ENCODE peak calls at places on chromosomes 6 and 20, in four cellular contexts. One of them, this sample, is unnamed.

GRCh38 chr20:11799131-11799800 is 118.4 kb upstream of the BTBD3 start:
- DNase-seq in IMR-90: no peak
- DNase-seq in H9: no peak
- DNase-seq in trophoblast cell: no peak
- DNase-seq in this sample: no peak

GRCh38 chr6:1526689-1527088 is 83.0 kb upstream of the FOXC1 start:
- DNase-seq in H9: no peak
- DNase-seq in trophoblast cell: no peak
- DNase-seq in IMR-90: no peak
- DNase-seq in this sample: no peak

GRCh38 chr6:108689279-108690161 is 128.8 kb downstream of the FOXO3 start:
- DNase-seq in IMR-90: peak; percentile 94
- DNase-seq in trophoblast cell: peak; percentile 79
- DNase-seq in H9: no peak
- DNase-seq in this sample: peak; percentile 83

GRCh38 chr6:25973923-25974555 is 11.4 kb downstream of the TRIM38 start:
- DNase-seq in trophoblast cell: no peak
- DNase-seq in H9: no peak
- DNase-seq in IMR-90: no peak
- DNase-seq in this sample: no peak

GRCh38 chr6:10954590-10955010 is 67.7 kb downstream of the SYCP2L start:
- DNase-seq in trophoblast cell: peak; percentile 84
- DNase-seq in IMR-90: peak; percentile 77
- DNase-seq in H9: peak; percentile 90
- DNase-seq in this sample: peak; percentile 75

GRCh38 chr6:34490390-34491090 is 24.7 kb downstream of the PACSIN1 start:
- DNase-seq in H9: peak; percentile 58
- DNase-seq in trophoblast cell: no peak
- DNase-seq in IMR-90: no peak
- DNase-seq in this sample: peak; percentile 5

GRCh38 chr6:115783402-115784061 is 277.2 kb downstream of the FRK start:
- DNase-seq in trophoblast cell: no peak
- DNase-seq in H9: no peak
- DNase-seq in IMR-90: no peak
- DNase-seq in this sample: no peak

GRCh38 chr20:33689973-33690372 is 3.8 kb upstream of the E2F1 start:
- DNase-seq in IMR-90: peak; percentile 66
- DNase-seq in trophoblast cell: no peak
- DNase-seq in H9: no peak
- DNase-seq in this sample: peak; percentile 91

GRCh38 chr20:58246346-58246745 is 17.9 kb upstream of the ANKRD60 start:
- DNase-seq in H9: peak; percentile 56
- DNase-seq in trophoblast cell: peak; percentile 21
- DNase-seq in IMR-90: no peak
- DNase-seq in this sample: peak; percentile 34

GRCh38 chr20:64110411-64111068 is 3.2 kb upstream of the NPBWR2 start:
- DNase-seq in IMR-90: no peak
- DNase-seq in trophoblast cell: no peak
- DNase-seq in H9: no peak
- DNase-seq in this sample: no peak

GRCh38 chr6:37607949-37608348 is 89.7 kb downstream of the MDGA1 start:
- DNase-seq in H9: no peak
- DNase-seq in IMR-90: peak; percentile 57
- DNase-seq in trophoblast cell: no peak
- DNase-seq in this sample: peak; percentile 44

GRCh38 chr6:119349341-119350201 is at the start of gene MAN1A1:
- DNase-seq in H9: peak; percentile 88
- DNase-seq in IMR-90: peak; percentile 66
- DNase-seq in trophoblast cell: peak; percentile 85
- DNase-seq in this sample: peak; percentile 83

GRCh38 chr20:19074828-19075516 is 137.5 kb upstream of the SLC24A3 start:
- DNase-seq in H9: no peak
- DNase-seq in IMR-90: no peak
- DNase-seq in trophoblast cell: no peak
- DNase-seq in this sample: no peak

DNA sequence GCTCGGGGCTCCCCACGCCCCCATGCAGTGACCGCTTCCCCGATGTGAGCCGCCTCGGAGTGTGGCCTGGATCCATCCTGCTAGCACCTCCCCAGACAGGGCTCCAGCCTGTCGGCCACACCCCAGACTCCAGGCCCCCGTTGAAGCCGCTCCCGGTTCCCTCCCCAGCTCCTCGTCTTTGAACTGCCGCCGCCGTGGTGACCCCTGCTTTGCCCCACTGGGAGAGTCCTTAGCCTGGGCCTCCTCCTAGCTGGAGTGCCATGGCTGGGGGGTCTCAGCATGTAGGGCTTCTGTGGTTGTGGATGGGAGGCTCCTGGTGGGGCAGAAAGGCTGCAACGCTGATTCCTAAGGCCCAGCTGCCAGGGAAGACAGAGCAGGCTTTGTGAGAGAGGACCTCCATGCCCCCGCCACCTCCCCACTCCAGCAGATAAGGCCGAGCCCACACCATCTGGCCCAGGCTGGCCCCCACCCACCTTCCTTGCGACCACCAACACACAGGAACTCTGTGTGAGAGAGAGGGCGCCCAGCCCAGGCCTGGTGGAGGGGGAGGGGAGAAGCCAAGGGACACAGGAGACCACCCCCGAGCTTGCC is 11.4 kb downstream of the FOXS1 start:
- DNase-seq in IMR-90: no peak
- DNase-seq in H9: no peak
- DNase-seq in trophoblast cell: no peak
- DNase-seq in this sample: no peak
- H2AK5ac ChIP-seq in IMR-90: no peak overlapping the region
- H2AK5ac ChIP-seq in H9: no peak overlapping the region
- H2AK5ac ChIP-seq in trophoblast cell: no peak overlapping the region
- H2AK5ac ChIP-seq in this sample: peak overlapping the region; percentile 23

GRCh38 chr6:54893818-54894217 is 47.2 kb downstream of the FAM83B start:
- DNase-seq in trophoblast cell: no peak
- DNase-seq in H9: no peak
- DNase-seq in IMR-90: no peak
- DNase-seq in this sample: no peak

GRCh38 chr6:54899986-54900385 is 53.4 kb downstream of the FAM83B start:
- DNase-seq in IMR-90: no peak
- DNase-seq in H9: no peak
- DNase-seq in trophoblast cell: no peak
- DNase-seq in this sample: no peak

GRCh38 chr6:54899442-54899841 is 52.9 kb downstream of the FAM83B start:
- DNase-seq in H9: no peak
- DNase-seq in trophoblast cell: no peak
- DNase-seq in IMR-90: no peak
- DNase-seq in this sample: no peak

GRCh38 chr6:54896302-54896701 is 49.7 kb downstream of the FAM83B start:
- DNase-seq in H9: no peak
- DNase-seq in IMR-90: no peak
- DNase-seq in trophoblast cell: no peak
- DNase-seq in this sample: no peak

DNA sequence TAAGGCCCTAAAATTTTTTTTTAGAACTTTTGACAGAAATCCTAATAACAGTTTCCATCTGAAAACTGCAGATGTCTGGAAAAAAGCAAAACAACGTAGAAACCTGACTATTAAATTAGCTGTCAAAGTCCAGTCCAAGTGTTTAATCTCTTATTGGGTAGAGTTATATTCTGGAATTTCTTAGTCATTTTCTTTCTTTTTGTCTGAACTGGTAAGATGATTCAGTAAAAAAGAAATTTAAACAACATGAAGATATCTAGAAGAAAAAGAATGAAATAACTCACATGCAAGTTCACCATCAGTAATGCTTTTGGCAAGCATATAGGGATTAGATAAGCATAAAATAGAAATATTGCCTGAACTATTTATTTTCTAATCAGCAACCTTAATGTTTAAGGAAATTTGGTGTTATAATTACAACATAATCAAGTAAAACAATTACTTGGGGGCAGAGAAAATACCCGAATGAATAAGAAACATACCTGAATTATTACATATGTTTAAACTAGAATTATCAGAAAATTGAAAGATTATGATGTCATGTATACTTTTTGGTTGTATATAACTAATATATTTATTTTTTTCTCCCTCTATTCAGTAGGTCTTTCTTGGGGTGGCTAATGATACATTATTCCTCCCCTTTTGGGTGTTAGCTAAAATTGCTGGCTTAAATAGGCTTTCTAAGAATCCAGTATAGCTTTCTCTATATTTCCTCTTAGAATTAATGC is 51.1 kb downstream of the FAM83B start:
- DNase-seq in trophoblast cell: no peak
- DNase-seq in IMR-90: peak; percentile 72
- DNase-seq in H9: no peak
- DNase-seq in this sample: no peak
- H3K9ac ChIP-seq in trophoblast cell: no peak overlapping the region
- H3K9ac ChIP-seq in IMR-90: no peak overlapping the region
- H3K9ac ChIP-seq in H9: no peak overlapping the region
- H3K9ac ChIP-seq in this sample: no peak overlapping the region

DNA sequence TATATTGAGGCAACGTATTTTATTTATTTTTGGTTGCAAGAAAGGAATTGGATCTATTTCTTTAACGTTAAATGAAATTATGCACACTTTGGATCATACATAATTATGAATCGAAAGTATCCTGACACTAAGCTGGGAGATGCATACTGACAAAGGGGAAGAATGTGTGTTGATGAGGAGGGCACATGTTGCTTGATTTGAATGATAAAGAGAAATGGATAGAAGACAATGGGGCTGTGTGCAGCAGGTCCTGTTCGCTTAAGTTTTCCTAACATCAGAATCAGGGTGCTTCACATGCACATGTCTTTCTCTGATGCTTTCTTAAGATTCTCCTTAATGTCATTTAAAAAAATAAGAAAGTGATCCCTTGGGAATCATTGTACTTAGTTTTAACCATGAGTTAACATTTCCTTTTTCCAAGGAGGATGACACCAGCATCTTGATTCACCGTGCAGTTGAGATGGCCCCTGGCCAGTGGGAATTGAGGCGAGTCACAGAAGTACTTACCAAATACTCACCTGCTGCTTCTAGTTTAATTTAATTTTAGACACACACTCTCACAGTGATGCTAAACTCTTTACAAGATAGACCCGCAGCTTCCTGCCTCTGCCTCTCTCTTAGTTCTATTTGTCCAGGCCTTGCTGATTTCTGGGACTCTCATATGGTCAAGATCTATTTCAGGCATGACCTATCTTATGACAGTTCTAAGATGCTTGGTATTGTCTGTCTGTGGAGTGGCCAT is 116.5 kb downstream of the CLIC5 start:
- DNase-seq in trophoblast cell: no peak
- DNase-seq in IMR-90: no peak
- DNase-seq in H9: no peak
- DNase-seq in this sample: no peak
- H4K91ac ChIP-seq in trophoblast cell: no peak overlapping the region
- H4K91ac ChIP-seq in IMR-90: no peak overlapping the region
- H4K91ac ChIP-seq in H9: no peak overlapping the region
- H4K91ac ChIP-seq in this sample: no peak overlapping the region

DNA sequence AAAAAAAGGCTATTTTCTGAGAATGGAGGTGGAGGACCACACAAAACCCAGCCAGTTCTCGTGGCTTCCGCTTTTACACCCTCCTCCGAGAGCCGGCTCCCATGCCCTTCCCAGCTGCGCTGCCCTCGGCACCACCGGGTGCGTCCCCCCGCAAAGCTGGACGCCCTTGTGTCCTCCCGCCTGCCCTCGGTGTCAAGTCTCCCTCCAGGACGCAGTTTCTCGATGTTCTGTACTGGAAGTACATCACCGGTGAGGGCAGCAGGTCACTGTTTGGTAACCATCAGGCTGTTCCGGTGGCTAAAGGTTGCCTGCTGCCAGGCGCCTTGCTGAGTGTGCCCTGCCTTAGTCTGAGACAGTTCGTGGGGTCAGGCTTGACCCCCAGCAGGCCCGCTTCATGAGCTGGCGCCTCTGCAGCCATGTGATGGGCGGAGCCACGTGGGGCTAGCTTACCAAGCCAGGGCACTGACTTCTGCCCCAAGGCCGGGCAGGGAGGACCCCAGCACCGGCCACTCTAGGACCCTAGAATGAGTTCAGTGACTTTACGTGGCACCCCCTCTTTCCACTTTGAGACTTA is 34.6 kb downstream of the RREB1 start:
- DNase-seq in trophoblast cell: no peak
- DNase-seq in H9: no peak
- DNase-seq in IMR-90: no peak
- DNase-seq in this sample: no peak
- H2AK5ac ChIP-seq in trophoblast cell: peak overlapping the region; percentile 84
- H2AK5ac ChIP-seq in H9: no peak overlapping the region
- H2AK5ac ChIP-seq in IMR-90: peak overlapping the region; percentile 5
- H2AK5ac ChIP-seq in this sample: peak overlapping the region; percentile 18

DNA sequence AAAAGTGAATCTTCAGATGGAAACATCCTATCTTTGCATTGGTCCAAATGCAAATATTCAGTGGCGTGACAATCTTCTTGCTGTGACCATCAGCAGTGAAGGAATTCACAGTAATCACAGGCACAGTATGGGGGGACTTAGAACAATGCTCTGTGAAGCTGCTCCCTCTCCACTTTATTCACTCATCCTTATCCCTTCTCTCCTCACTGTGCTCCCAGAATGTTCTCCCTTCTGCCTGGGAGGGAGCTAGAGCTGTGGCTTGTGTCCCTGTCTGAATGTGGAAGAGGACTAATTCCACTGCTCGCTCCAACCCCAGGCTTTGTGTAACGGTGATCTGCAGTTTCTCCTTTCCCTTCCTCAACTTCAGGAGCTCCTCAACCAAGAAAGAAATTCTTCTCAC is 243.7 kb downstream of the ALDH8A1 start:
- DNase-seq in trophoblast cell: no peak
- DNase-seq in H9: peak; percentile 51
- DNase-seq in IMR-90: no peak
- DNase-seq in this sample: no peak
- H3K9ac ChIP-seq in trophoblast cell: no peak overlapping the region
- H3K9ac ChIP-seq in H9: no peak overlapping the region
- H3K9ac ChIP-seq in IMR-90: peak overlapping the region; percentile 21
- H3K9ac ChIP-seq in this sample: no peak overlapping the region

GRCh38 chr6:170091639-170092579 is 199.0 kb downstream of the DLL1 start:
- DNase-seq in H9: no peak
- DNase-seq in IMR-90: no peak
- DNase-seq in trophoblast cell: no peak
- DNase-seq in this sample: no peak
- H4K91ac ChIP-seq in H9: no peak overlapping the region
- H4K91ac ChIP-seq in IMR-90: no peak overlapping the region
- H4K91ac ChIP-seq in trophoblast cell: no peak overlapping the region
- H4K91ac ChIP-seq in this sample: no peak overlapping the region

GRCh38 chr20:51368461-51369211 is 173.9 kb downstream of the NFATC2 start:
- DNase-seq in trophoblast cell: no peak
- DNase-seq in H9: no peak
- DNase-seq in IMR-90: peak; percentile 55
- DNase-seq in this sample: peak; percentile 36
- H2AK5ac ChIP-seq in trophoblast cell: no peak overlapping the region
- H2AK5ac ChIP-seq in H9: no peak overlapping the region
- H2AK5ac ChIP-seq in IMR-90: peak overlapping the region; percentile 98
- H2AK5ac ChIP-seq in this sample: peak overlapping the region; percentile 3

GRCh38 chr6:18503187-18503586 is 116.0 kb downstream of the RNF144B start:
- DNase-seq in H9: no peak
- DNase-seq in trophoblast cell: no peak
- DNase-seq in IMR-90: no peak
- DNase-seq in this sample: no peak

GRCh38 chr6:18498408-18498807 is 111.3 kb downstream of the RNF144B start:
- DNase-seq in IMR-90: no peak
- DNase-seq in H9: no peak
- DNase-seq in trophoblast cell: no peak
- DNase-seq in this sample: no peak

GRCh38 chr6:18503588-18504231 is 116.6 kb downstream of the RNF144B start:
- DNase-seq in trophoblast cell: peak; percentile 62
- DNase-seq in H9: peak; percentile 65
- DNase-seq in IMR-90: peak; percentile 85
- DNase-seq in this sample: peak; percentile 76

GRCh38 chr6:18504232-18504596 is 117.1 kb downstream of the RNF144B start:
- DNase-seq in IMR-90: no peak
- DNase-seq in H9: no peak
- DNase-seq in trophoblast cell: no peak
- DNase-seq in this sample: no peak

GRCh38 chr6:18501313-18502013 is 114.3 kb downstream of the RNF144B start:
- DNase-seq in trophoblast cell: peak; percentile 93
- DNase-seq in IMR-90: peak; percentile 91
- DNase-seq in H9: no peak
- DNase-seq in this sample: peak; percentile 81
- H3K9ac ChIP-seq in trophoblast cell: no peak overlapping the region
- H3K9ac ChIP-seq in IMR-90: no peak overlapping the region
- H3K9ac ChIP-seq in H9: no peak overlapping the region
- H3K9ac ChIP-seq in this sample: no peak overlapping the region